ENCODE peak calls at places on chromosomes 13 and 19, in eight cellular contexts. C is breast epithelium, U is upper lobe of left lung, Y is stomach, Q is GM12878, L is SK-N-SH, A is Panc1, K is H1. B is an unnamed sample.

GRCh38 chr13:98977568-98978270 is at the start of gene DOCK9:
- DNase-seq in A (no peak), L (no peak), C (no peak), Y (peak), Q (no peak), U (peak), K (no peak), B (no peak)

GRCh38 chr13:100022798-100023197 is 41.2 kb downstream of the ZIC2 start:
- DNase-seq in L (no peak), Y (no peak), A (no peak), U (no peak), C (no peak), Q (no peak), K (no peak), B (no peak)

GRCh38 chr13:96089749-96090239 is at the start of gene HS6ST3:
- DNase-seq in Q (no peak), A (no peak), L (peak), K (peak), U (no peak), Y (peak), C (no peak), B (peak)

GRCh38 chr19:4457654-4458406 is at the start of gene UBXN6:
- DNase-seq in L (peak), U (peak), Y (peak), K (peak), Q (peak), C (peak), A (peak), B (peak)

GRCh38 chr13:75919660-75920199 is 283.6 kb downstream of the LMO7 start:
- DNase-seq in A (no peak), Q (no peak), K (no peak), Y (no peak), C (no peak), U (no peak), L (no peak), B (no peak)

GRCh38 chr13:97279913-97280312 is 57.8 kb downstream of the MBNL2 start:
- DNase-seq in A (no peak), K (no peak), U (no peak), C (no peak), Y (no peak), Q (no peak), L (no peak), B (no peak)

GRCh38 chr13:98370261-98370660 is 193.2 kb upstream of the RNF113B start:
- DNase-seq in L (no peak), U (no peak), C (no peak), A (no peak), Q (no peak), Y (no peak), K (no peak), B (no peak)

GRCh38 chr19:38158730-38159129 is 65.3 kb downstream of the DPF1 start:
- DNase-seq in Y (no peak), C (no peak), Q (no peak), L (no peak), K (no peak), A (no peak), U (no peak), B (no peak)

GRCh38 chr13:101757446-101758039 is 305.1 kb downstream of the ITGBL1 start:
- DNase-seq in C (no peak), A (peak), K (no peak), U (no peak), L (peak), Y (no peak), Q (no peak), B (peak)

GRCh38 chr13:31037351-31037750 is 104.9 kb downstream of the TEX26 start:
- DNase-seq in Q (no peak), K (no peak), U (no peak), L (no peak), Y (no peak), C (no peak), A (no peak), B (no peak)

GRCh38 chr13:27338816-27339215 is 68.2 kb downstream of the RASL11A start:
- DNase-seq in A (no peak), K (no peak), Y (no peak), U (no peak), Q (no peak), L (peak), C (no peak), B (no peak)

GRCh38 chr13:29597701-29598100 is 2.2 kb upstream of the SLC7A1 start:
- DNase-seq in U (no peak), Q (no peak), C (no peak), K (no peak), L (no peak), A (no peak), Y (no peak), B (no peak)

GRCh38 chr13:75226755-75227435 is 255.1 kb downstream of the TBC1D4 start:
- DNase-seq in U (peak), C (no peak), A (no peak), K (no peak), L (no peak), Q (no peak), Y (no peak), B (no peak)

GRCh38 chr19:55301459-55302331 is 17.9 kb downstream of the BRSK1 start:
- DNase-seq in L (peak), K (peak), A (peak), C (peak), U (peak), Q (peak), Y (peak), B (peak)

GRCh38 chr19:8306235-8307054 is 1.7 kb downstream of the CD320 start:
- DNase-seq in K (no peak), L (no peak), A (no peak), U (peak), C (peak), Q (no peak), Y (peak), B (no peak)

GRCh38 chr19:54523403-54523802 is 20.8 kb downstream of the LAIR2 start:
- DNase-seq in Q (peak), L (no peak), K (no peak), C (no peak), A (peak), Y (no peak), U (no peak), B (no peak)

GRCh38 chr13:113958373-113958772 is 15.5 kb downstream of the C13orf46 start:
- DNase-seq in K (no peak), L (no peak), U (no peak), Y (no peak), A (no peak), Q (no peak), C (no peak), B (no peak)

GRCh38 chr19:46718157-46718933 is 1.4 kb upstream of the PRKD2 start:
- DNase-seq in K (no peak), C (no peak), Q (peak), U (peak), A (no peak), L (no peak), Y (peak), B (peak)

GRCh38 chr13:76385606-76386005 is 500.6 kb downstream of the KCTD12 start:
- DNase-seq in A (no peak), Y (no peak), L (no peak), U (no peak), Q (no peak), K (no peak), C (no peak), B (no peak)

DNA sequence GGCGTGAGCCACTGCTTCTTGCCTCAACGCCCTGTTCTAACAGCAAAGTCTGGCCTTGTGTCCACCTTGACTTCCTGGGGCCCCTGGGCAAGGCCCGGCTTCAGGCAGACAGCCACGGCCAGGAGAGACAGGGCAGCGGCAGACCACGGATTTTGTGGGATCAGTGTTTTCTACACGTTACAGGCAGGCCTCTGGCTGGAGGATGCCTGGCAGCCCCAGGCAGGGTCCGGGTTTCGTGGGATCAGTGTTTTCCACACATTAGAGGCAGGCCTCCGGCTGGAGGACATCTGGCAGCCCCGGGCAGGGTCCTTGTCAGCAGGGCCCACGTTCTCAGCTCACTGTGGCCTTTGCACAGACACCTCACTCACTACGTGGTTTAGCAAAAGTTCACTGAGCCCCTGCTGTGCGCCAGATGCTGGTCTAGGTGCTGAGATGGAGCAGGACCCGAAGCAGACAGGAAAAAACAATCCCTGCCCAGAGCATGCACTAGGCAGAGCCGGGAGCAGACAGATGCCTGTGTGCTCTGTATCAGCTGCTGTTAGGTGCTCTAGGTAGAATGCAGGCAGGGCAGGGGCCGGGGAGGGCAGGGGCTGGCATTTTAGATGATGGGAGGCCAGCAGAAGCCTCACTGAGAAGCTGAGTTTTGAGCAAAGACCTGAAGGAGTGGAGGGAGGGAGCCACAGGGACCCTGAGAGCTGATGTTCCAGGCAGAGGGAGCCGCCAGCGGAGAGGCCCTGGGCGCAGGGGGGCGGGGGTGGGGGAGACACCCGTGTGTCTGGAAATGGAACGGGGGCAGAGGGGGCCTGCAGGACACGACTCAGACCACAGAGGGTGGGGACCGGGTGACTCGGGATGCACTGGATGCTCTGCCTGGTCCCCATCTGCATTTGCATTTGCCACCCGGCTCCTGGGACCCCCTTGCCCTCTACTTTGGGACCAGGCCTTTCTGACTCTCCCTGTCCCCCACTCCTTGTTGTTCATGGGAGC is 25.0 kb upstream of the NCCRP1 start:
- DNase-seq in U (no peak), L (peak), Y (no peak), C (no peak), Q (no peak), K (no peak), A (no peak), B (no peak)
- TF ChIP-seq POLR2AphosphoS5 in U (no peak), L (no peak), Y (no peak), C (no peak), Q (no peak), K (no peak), A (no peak), B (no peak)

GRCh38 chr19:21505459-21506393 is at the start of gene ZNF429:
- DNase-seq in U (peak), Q (peak), Y (peak), A (peak), C (peak), K (peak), L (peak), B (peak)
- TF ChIP-seq POLR2AphosphoS5 in U (peak), Q (peak), Y (peak), A (peak), C (peak), K (peak), L (peak), B (peak)

DNA sequence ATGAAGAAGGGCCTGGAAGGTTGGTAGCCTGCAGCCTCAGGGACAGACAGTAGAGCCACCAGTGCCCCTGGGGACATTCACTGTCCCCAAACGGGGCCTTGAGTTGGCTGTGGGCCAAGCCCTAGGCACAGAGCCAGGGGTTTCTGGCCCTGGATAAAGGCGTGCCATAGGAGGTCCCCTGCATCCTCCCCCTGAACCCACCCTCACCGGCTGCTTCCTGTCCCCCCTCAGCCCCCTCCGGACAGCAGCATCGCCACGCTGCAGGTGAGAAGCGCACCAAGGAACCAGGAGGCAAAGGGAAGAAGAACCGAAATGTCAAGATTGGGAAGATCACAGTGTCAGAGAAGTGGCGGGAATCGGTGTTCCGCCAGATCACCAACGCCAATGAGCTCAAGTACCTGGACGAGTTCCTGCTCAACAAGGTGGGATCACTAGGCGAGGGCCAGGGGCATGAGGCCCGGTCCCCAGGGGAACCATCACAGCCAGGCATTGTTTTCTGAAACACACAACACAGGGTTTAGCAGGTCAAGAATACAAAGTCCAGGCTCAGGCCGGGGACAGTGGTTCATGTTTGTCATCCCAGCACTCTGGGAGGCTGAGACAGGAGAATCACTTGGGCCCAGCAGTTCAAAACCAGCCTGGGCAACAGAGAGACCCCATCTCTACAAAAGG is 14.6 kb upstream of the USE1 start:
- DNase-seq in U (no peak), K (no peak), Y (no peak), C (no peak), A (no peak), L (peak), Q (no peak), B (no peak)
- TF ChIP-seq POLR2AphosphoS5 in U (no peak), K (no peak), Y (no peak), C (no peak), A (no peak), L (no peak), Q (peak), B (no peak)

DNA sequence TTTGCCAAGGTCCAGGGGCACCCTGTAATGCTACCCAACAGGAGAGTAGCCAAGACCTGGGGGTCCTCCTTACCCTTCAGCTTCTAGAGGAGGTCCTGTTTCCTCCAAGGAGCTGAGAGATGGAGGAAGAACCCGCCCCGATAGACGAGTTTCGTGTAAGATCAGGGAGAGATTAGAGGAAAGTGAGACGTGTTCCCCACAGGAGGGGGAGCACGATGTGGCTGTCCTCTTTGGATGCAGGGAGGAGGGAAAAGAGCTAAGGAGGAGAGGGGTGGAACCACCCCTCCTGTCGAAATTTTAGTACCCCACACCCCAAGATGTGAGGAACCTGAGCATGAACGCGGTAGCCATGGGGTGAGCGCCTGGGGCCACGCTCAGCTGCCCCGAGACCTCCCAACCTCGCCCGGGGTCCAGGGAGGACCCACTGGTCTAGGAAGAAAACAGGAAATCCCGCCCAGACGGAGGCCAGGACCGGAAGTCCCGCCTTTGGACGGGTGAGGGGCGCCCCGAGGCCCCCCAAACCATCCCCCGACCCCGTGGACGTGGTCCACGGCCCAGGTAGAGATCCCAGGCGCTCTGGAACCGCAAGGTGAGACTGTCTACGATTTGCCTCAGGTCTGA is 1.2 kb downstream of the AKT1S1 start:
- DNase-seq in Q (no peak), A (no peak), L (peak), U (peak), C (no peak), Y (no peak), K (no peak), B (no peak)
- TF ChIP-seq POLR2AphosphoS5 in Q (no peak), A (no peak), L (peak), U (no peak), C (no peak), Y (no peak), K (peak), B (no peak)

GRCh38 chr19:1241417-1242095 is at the start of gene ATP5F1D:
- DNase-seq in Q (peak), U (peak), A (no peak), Y (peak), L (peak), K (no peak), C (peak), B (peak)
- TF ChIP-seq POLR2AphosphoS5 in Q (no peak), U (peak), A (no peak), Y (peak), L (peak), K (no peak), C (peak), B (no peak)

GRCh38 chr19:19643158-19644053 is at the start of gene GMIP:
- DNase-seq in C (peak), A (no peak), U (peak), Y (peak), L (peak), K (no peak), Q (no peak), B (peak)
- TF ChIP-seq POLR2AphosphoS5 in C (no peak), A (no peak), U (no peak), Y (no peak), L (no peak), K (peak), Q (peak), B (peak)

DNA sequence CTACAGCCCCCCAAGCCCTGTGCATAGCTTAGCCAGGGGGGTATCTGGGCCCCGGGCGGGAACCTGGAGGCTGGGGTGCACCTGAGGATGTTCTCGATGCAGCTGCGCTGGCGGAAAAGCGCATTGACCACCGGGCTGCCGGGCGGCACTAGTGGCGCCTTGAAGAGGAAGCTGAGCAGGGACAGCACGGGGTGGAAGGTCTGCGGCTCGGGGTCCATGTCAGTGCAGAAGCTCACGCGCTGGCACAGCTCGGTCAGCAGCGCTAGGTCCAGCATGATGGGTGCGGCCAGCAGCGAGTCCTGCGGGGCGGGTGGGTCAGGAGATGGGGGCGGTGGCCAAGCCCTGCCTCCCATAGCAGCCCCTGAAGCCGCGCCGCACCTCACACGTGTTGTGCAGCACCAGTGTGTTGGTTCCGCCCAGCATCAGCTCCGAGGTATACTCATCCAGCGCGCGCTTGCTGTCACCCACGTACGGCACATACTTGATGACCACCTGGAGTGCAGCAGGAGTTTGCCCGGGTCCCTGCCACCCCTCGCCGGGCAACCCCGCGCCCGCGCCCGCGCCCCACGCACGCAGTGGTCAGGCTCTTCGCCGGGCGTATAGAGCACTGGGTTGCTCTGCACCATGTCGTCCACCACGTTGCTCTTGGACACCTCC is 2.6 kb downstream of the ISYNA1 start:
- DNase-seq in Q (no peak), Y (no peak), K (no peak), L (no peak), A (no peak), U (no peak), C (no peak), B (no peak)
- TF ChIP-seq POLR2AphosphoS5 in Q (no peak), Y (no peak), K (no peak), L (no peak), A (no peak), U (no peak), C (no peak), B (no peak)

DNA sequence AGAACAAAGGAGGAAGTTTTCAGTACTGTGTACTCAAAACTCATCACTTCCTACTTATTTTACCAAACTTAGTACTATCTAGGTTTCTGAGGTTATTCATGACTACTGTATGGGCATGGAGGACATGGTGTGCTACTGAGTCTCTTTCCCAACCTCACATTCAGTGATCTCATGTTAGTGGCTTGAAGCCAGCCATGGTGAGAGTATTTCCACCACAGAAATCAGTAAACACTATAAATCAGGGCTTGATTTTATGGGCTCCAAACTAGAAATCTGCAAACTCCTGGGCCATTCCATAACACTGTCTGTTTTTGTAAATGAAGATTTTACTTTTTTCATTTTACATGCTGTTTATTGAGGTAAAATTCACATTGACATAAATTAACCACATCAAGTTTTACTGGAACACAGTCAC is 19.7 kb downstream of the MED26 start:
- DNase-seq in Y (no peak), K (no peak), A (no peak), Q (no peak), L (no peak), C (no peak), U (peak), B (no peak)
- TF ChIP-seq POLR2AphosphoS5 in Y (peak), K (no peak), A (no peak), Q (no peak), L (no peak), C (no peak), U (peak), B (no peak)